ENCODE peak calls at places on chromosomes 1 and 21, in five cellular contexts. One of them, this sample, is unnamed. For H3K4me1, the result is how much of the 10 kb centered on the place peaks cover.

GRCh38 chr1:64691631-64692030 is 53.2 kb upstream of the RAVER2 start:
- DNase-seq in hepatocyte: no peak
- DNase-seq in HCT116: no peak
- DNase-seq in PC-3: peak
- DNase-seq in SK-N-SH: no peak
- DNase-seq in this sample: no peak

GRCh38 chr1:46248122-46248920 is 758 bp downstream of the RAD54L start:
- DNase-seq in hepatocyte: peak
- DNase-seq in PC-3: peak
- DNase-seq in SK-N-SH: peak
- DNase-seq in HCT116: peak
- DNase-seq in this sample: peak

GRCh38 chr1:117852846-117853555 is 76.4 kb downstream of the GDAP2 start:
- DNase-seq in HCT116: no peak
- DNase-seq in SK-N-SH: no peak
- DNase-seq in PC-3: no peak
- DNase-seq in hepatocyte: no peak
- DNase-seq in this sample: no peak

GRCh38 chr1:179228783-179229213 is 679 bp downstream of the ABL2 start:
- DNase-seq in hepatocyte: peak
- DNase-seq in HCT116: no peak
- DNase-seq in SK-N-SH: peak
- DNase-seq in PC-3: peak
- DNase-seq in this sample: no peak

GRCh38 chr1:8519167-8519566 is 201.3 kb downstream of the SLC45A1 start:
- DNase-seq in hepatocyte: no peak
- DNase-seq in HCT116: no peak
- DNase-seq in SK-N-SH: no peak
- DNase-seq in PC-3: no peak
- DNase-seq in this sample: no peak

GRCh38 chr1:42721926-42722325 is 18.1 kb downstream of the CLDN19 start:
- DNase-seq in SK-N-SH: no peak
- DNase-seq in HCT116: no peak
- DNase-seq in hepatocyte: no peak
- DNase-seq in PC-3: no peak
- DNase-seq in this sample: no peak

GRCh38 chr21:44696572-44696971 is 400 bp upstream of the KRTAP10-12 start:
- DNase-seq in HCT116: no peak
- DNase-seq in PC-3: no peak
- DNase-seq in SK-N-SH: peak
- DNase-seq in hepatocyte: no peak
- DNase-seq in this sample: no peak

GRCh38 chr1:204915856-204916485 is 45.3 kb downstream of the NFASC start:
- DNase-seq in hepatocyte: no peak
- DNase-seq in HCT116: no peak
- DNase-seq in SK-N-SH: no peak
- DNase-seq in PC-3: peak
- DNase-seq in this sample: no peak

GRCh38 chr1:71312545-71312944 is 231.7 kb upstream of the ZRANB2 start:
- DNase-seq in HCT116: no peak
- DNase-seq in PC-3: no peak
- DNase-seq in hepatocyte: no peak
- DNase-seq in SK-N-SH: no peak
- DNase-seq in this sample: no peak

GRCh38 chr1:180173952-180174351 is 19.3 kb downstream of the QSOX1 start:
- DNase-seq in SK-N-SH: no peak
- DNase-seq in hepatocyte: no peak
- DNase-seq in PC-3: peak
- DNase-seq in HCT116: no peak
- DNase-seq in this sample: no peak

GRCh38 chr1:245671966-245672767 is 517.4 kb downstream of the KIF26B start:
- DNase-seq in PC-3: no peak
- DNase-seq in HCT116: no peak
- DNase-seq in SK-N-SH: no peak
- DNase-seq in hepatocyte: no peak
- DNase-seq in this sample: no peak

GRCh38 chr1:234627009-234627950 is 17.3 kb upstream of the IRF2BP2 start:
- DNase-seq in HCT116: no peak
- DNase-seq in PC-3: no peak
- DNase-seq in SK-N-SH: no peak
- DNase-seq in hepatocyte: no peak
- DNase-seq in this sample: no peak

GRCh38 chr1:216184281-216184680 is 239.0 kb downstream of the USH2A start:
- DNase-seq in SK-N-SH: no peak
- DNase-seq in PC-3: no peak
- DNase-seq in hepatocyte: no peak
- DNase-seq in HCT116: no peak
- DNase-seq in this sample: no peak

GRCh38 chr1:98102369-98103030 is 181.7 kb upstream of the DPYD start:
- DNase-seq in HCT116: no peak
- DNase-seq in hepatocyte: peak
- DNase-seq in PC-3: peak
- DNase-seq in SK-N-SH: no peak
- DNase-seq in this sample: no peak

GRCh38 chr1:25208561-25209222 is 23.6 kb downstream of the SYF2 start:
- DNase-seq in HCT116: no peak
- DNase-seq in PC-3: no peak
- DNase-seq in hepatocyte: no peak
- DNase-seq in SK-N-SH: no peak
- DNase-seq in this sample: no peak

GRCh38 chr1:243719476-243719875 is 130.6 kb downstream of the AKT3 start:
- DNase-seq in SK-N-SH: no peak
- DNase-seq in hepatocyte: no peak
- DNase-seq in PC-3: peak
- DNase-seq in HCT116: no peak
- DNase-seq in this sample: no peak

GRCh38 chr21:35491920-35492678 is 443.0 kb upstream of the RUNX1 start:
- DNase-seq in PC-3: no peak
- DNase-seq in SK-N-SH: no peak
- DNase-seq in HCT116: no peak
- DNase-seq in hepatocyte: no peak
- DNase-seq in this sample: no peak

GRCh38 chr1:22861764-22862440 is 110.8 kb downstream of the LACTBL1 start:
- DNase-seq in SK-N-SH: peak
- DNase-seq in PC-3: peak
- DNase-seq in hepatocyte: peak
- DNase-seq in HCT116: peak
- DNase-seq in this sample: no peak

GRCh38 chr1:174931214-174931613 is 68.5 kb upstream of the CACYBP start:
- DNase-seq in hepatocyte: no peak
- DNase-seq in SK-N-SH: no peak
- DNase-seq in HCT116: no peak
- DNase-seq in PC-3: peak
- DNase-seq in this sample: no peak

GRCh38 chr1:169698976-169699375 is 12.4 kb downstream of the SELL start:
- DNase-seq in SK-N-SH: no peak
- DNase-seq in hepatocyte: no peak
- DNase-seq in PC-3: no peak
- DNase-seq in HCT116: no peak
- DNase-seq in this sample: no peak

GRCh38 chr1:88462481-88463261 is 221.4 kb upstream of the PKN2 start:
- DNase-seq in SK-N-SH: peak
- DNase-seq in HCT116: no peak
- DNase-seq in hepatocyte: peak
- DNase-seq in PC-3: peak
- DNase-seq in this sample: no peak

DNA sequence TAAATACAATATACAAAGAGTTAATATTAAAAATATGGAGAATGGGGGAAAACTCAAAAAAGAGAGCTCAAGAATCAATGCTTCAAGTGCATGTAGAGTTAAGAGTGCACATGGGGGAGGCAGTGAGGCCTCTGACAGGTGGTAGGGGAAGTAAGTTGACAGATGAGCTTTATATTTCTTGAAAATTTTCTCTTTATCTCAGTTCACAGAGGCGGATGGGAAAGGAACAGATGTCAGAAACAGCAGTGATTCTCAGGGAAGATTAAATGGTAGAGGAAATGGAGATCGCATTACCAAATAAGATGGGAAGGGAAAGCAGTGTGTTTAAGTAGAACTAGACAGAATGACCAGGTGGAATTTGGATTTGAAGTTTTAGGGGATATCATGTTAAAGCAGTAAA is 200.1 kb upstream of the C1orf105 start:
- DNase-seq in hepatocyte: no peak
- DNase-seq in HCT116: no peak
- DNase-seq in PC-3: no peak
- DNase-seq in SK-N-SH: no peak
- DNase-seq in this sample: no peak
- TF ChIP-seq EZH2phosphoT487 in hepatocyte: no peak
- TF ChIP-seq EZH2phosphoT487 in HCT116: no peak
- TF ChIP-seq EZH2phosphoT487 in PC-3: no peak
- TF ChIP-seq EZH2phosphoT487 in SK-N-SH: no peak
- TF ChIP-seq EZH2phosphoT487 in this sample: no peak

GRCh38 chr1:4684849-4685248 is 30.4 kb downstream of the AJAP1 start:
- DNase-seq in PC-3: no peak
- DNase-seq in HCT116: no peak
- DNase-seq in hepatocyte: no peak
- DNase-seq in SK-N-SH: no peak
- DNase-seq in this sample: no peak

GRCh38 chr1:4682607-4683220 is 28.3 kb downstream of the AJAP1 start:
- DNase-seq in hepatocyte: no peak
- DNase-seq in HCT116: no peak
- DNase-seq in SK-N-SH: no peak
- DNase-seq in PC-3: no peak
- DNase-seq in this sample: no peak

GRCh38 chr1:4678318-4678717 is 23.9 kb downstream of the AJAP1 start:
- DNase-seq in PC-3: no peak
- DNase-seq in HCT116: no peak
- DNase-seq in hepatocyte: no peak
- DNase-seq in SK-N-SH: no peak
- DNase-seq in this sample: no peak

GRCh38 chr1:4684142-4684541 is 29.7 kb downstream of the AJAP1 start:
- DNase-seq in PC-3: no peak
- DNase-seq in SK-N-SH: no peak
- DNase-seq in hepatocyte: peak
- DNase-seq in HCT116: no peak
- DNase-seq in this sample: no peak

GRCh38 chr1:4681026-4681425 is 26.6 kb downstream of the AJAP1 start:
- DNase-seq in HCT116: no peak
- DNase-seq in PC-3: no peak
- DNase-seq in hepatocyte: no peak
- DNase-seq in SK-N-SH: no peak
- DNase-seq in this sample: no peak
- H3K4me1 ChIP-seq in HCT116: under half
- H3K4me1 ChIP-seq in PC-3: under half
- H3K4me1 ChIP-seq in hepatocyte: under half
- H3K4me1 ChIP-seq in SK-N-SH: under half
- H3K4me1 ChIP-seq in this sample: under half

DNA sequence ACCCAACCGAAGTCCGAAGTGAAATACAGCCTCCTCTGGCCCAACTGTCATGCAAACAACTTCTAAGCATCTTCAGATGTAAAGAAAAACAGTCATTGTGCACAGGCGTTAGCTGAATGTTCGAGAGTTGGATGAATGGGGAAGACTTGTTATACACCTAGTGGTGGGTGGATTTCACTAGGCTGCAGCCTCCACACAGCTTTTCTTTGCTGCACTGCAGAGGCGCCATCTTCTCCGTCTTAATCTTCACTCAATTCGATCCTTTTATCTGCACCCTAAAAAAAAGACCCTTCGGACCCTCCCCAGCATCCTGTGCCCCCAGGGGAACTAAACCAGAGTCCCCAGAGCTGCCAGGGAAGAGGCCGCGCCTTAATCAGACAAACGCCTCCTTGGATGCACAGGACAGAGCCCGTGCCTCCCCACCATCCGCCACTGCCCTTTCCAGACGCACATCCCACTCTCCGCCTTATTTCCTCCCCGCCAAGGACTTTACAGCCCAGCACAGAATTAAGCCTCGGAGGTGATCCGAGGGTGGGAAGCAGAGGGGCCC is 1.4 kb downstream of the APP start:
- DNase-seq in HCT116: peak
- DNase-seq in PC-3: peak
- DNase-seq in hepatocyte: peak
- DNase-seq in SK-N-SH: peak
- DNase-seq in this sample: no peak
- TF ChIP-seq EZH2phosphoT487 in HCT116: no peak
- TF ChIP-seq EZH2phosphoT487 in PC-3: no peak
- TF ChIP-seq EZH2phosphoT487 in hepatocyte: no peak
- TF ChIP-seq EZH2phosphoT487 in SK-N-SH: no peak
- TF ChIP-seq EZH2phosphoT487 in this sample: no peak

GRCh38 chr1:44735992-44736391 is 3.6 kb upstream of the KIF2C start:
- DNase-seq in PC-3: no peak
- DNase-seq in hepatocyte: no peak
- DNase-seq in HCT116: no peak
- DNase-seq in SK-N-SH: no peak
- DNase-seq in this sample: no peak

GRCh38 chr1:44725309-44725698 is 5.7 kb downstream of the RNU5D-1 start:
- DNase-seq in SK-N-SH: no peak
- DNase-seq in hepatocyte: no peak
- DNase-seq in PC-3: no peak
- DNase-seq in HCT116: no peak
- DNase-seq in this sample: no peak

GRCh38 chr1:44733784-44734183 is 2.8 kb upstream of the RNU5D-1 start:
- DNase-seq in PC-3: no peak
- DNase-seq in SK-N-SH: no peak
- DNase-seq in HCT116: no peak
- DNase-seq in hepatocyte: no peak
- DNase-seq in this sample: no peak

GRCh38 chr1:44733365-44733764 is 2.4 kb upstream of the RNU5D-1 start:
- DNase-seq in SK-N-SH: no peak
- DNase-seq in PC-3: peak
- DNase-seq in HCT116: no peak
- DNase-seq in hepatocyte: no peak
- DNase-seq in this sample: no peak

DNA sequence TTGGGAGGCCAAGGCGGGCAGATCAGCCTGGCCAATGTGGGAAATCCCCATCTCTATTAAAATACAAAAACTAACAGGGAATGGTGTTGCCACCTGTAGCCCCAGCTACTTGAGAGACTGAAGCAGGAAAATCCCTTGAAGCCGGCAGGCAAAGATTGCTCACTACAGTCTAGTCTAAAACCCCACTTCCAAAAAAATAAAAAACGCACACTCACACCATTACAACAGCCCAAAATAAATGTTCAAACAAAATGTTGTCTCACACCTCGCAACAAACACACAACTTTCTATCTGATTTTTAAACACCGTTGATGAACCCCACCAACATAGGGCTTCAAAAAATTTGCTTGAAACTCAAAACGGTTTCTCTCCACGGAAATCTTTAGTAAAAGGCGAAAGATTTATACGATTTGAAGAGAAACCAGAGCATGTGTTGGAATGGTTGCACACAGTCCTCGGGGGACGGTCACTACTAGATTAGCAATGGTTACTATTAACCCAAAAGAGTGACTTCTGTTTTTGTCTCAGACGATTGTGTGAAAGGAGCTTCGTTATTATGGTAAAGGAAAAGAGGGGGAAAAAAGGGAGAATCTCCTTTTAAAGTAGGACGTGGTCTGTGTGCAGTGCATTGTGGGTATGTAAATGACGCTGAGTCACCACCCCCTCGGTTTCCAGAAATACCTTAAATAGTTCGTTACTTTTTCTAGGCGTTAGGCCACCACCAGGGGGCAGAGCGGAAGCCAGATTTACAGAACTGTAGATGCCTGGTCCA is at the start of gene RNU5D-1:
- DNase-seq in SK-N-SH: peak
- DNase-seq in hepatocyte: peak
- DNase-seq in HCT116: peak
- DNase-seq in PC-3: peak
- DNase-seq in this sample: peak
- H3K4me1 ChIP-seq in SK-N-SH: under half
- H3K4me1 ChIP-seq in hepatocyte: under half
- H3K4me1 ChIP-seq in HCT116: under half
- H3K4me1 ChIP-seq in PC-3: under half
- H3K4me1 ChIP-seq in this sample: half or more